ENCODE peak calls at places on chromosome 2, in four cellular contexts. One of them, this sample, is unnamed.

GRCh38 chr2:637804-638203 is 39.4 kb downstream of the TMEM18 start:
- DNase-seq in transverse colon: no peak
- DNase-seq in tibial nerve: no peak
- DNase-seq in Peyer's patch: no peak
- DNase-seq in this sample: no peak

GRCh38 chr2:64854773-64855237 is 134.4 kb upstream of the SLC1A4 start:
- DNase-seq in transverse colon: no peak
- DNase-seq in tibial nerve: peak
- DNase-seq in Peyer's patch: peak
- DNase-seq in this sample: peak

GRCh38 chr2:80874374-80874773 is 569.8 kb upstream of the LRRTM1 start:
- DNase-seq in transverse colon: no peak
- DNase-seq in tibial nerve: no peak
- DNase-seq in Peyer's patch: no peak
- DNase-seq in this sample: no peak

GRCh38 chr2:196500686-196501431 is 138.7 kb upstream of the CCDC150 start:
- DNase-seq in transverse colon: no peak
- DNase-seq in tibial nerve: no peak
- DNase-seq in Peyer's patch: no peak
- DNase-seq in this sample: no peak

GRCh38 chr2:100198461-100199230 is 56.3 kb upstream of the AFF3 start:
- DNase-seq in transverse colon: no peak
- DNase-seq in tibial nerve: no peak
- DNase-seq in Peyer's patch: no peak
- DNase-seq in this sample: peak

GRCh38 chr2:85681354-85681728 is 12.8 kb upstream of the GNLY start:
- DNase-seq in transverse colon: no peak
- DNase-seq in tibial nerve: no peak
- DNase-seq in Peyer's patch: peak
- DNase-seq in this sample: no peak

GRCh38 chr2:174328309-174329156 is 6.2 kb upstream of the SP9 start:
- DNase-seq in transverse colon: no peak
- DNase-seq in tibial nerve: no peak
- DNase-seq in Peyer's patch: no peak
- DNase-seq in this sample: no peak

GRCh38 chr2:29051730-29052129 is 22.6 kb downstream of the PCARE start:
- DNase-seq in transverse colon: no peak
- DNase-seq in tibial nerve: no peak
- DNase-seq in Peyer's patch: no peak
- DNase-seq in this sample: no peak

GRCh38 chr2:43075906-43076585 is 150.4 kb downstream of the ZFP36L2 start:
- DNase-seq in transverse colon: no peak
- DNase-seq in tibial nerve: no peak
- DNase-seq in Peyer's patch: peak
- DNase-seq in this sample: peak

GRCh38 chr2:221569342-221570278 is 2.5 kb downstream of the EPHA4 start:
- DNase-seq in transverse colon: no peak
- DNase-seq in tibial nerve: no peak
- DNase-seq in Peyer's patch: no peak
- DNase-seq in this sample: no peak

GRCh38 chr2:32852821-32853220 is 93.9 kb upstream of the LTBP1 start:
- DNase-seq in transverse colon: no peak
- DNase-seq in tibial nerve: no peak
- DNase-seq in Peyer's patch: no peak
- DNase-seq in this sample: no peak

GRCh38 chr2:55952415-55952814 is 28.8 kb upstream of the EFEMP1 start:
- DNase-seq in transverse colon: no peak
- DNase-seq in tibial nerve: no peak
- DNase-seq in Peyer's patch: no peak
- DNase-seq in this sample: no peak

GRCh38 chr2:241613018-241613780 is 23.8 kb downstream of the THAP4 start:
- DNase-seq in transverse colon: no peak
- DNase-seq in tibial nerve: no peak
- DNase-seq in Peyer's patch: no peak
- DNase-seq in this sample: no peak

GRCh38 chr2:136056077-136056688 is 61.8 kb downstream of the CXCR4 start:
- DNase-seq in transverse colon: no peak
- DNase-seq in tibial nerve: no peak
- DNase-seq in Peyer's patch: no peak
- DNase-seq in this sample: no peak

GRCh38 chr2:225177098-225177497 is 134.8 kb upstream of the DOCK10 start:
- DNase-seq in transverse colon: no peak
- DNase-seq in tibial nerve: no peak
- DNase-seq in Peyer's patch: no peak
- DNase-seq in this sample: no peak

GRCh38 chr2:183000846-183001245 is 37.4 kb downstream of the NCKAP1 start:
- DNase-seq in transverse colon: no peak
- DNase-seq in tibial nerve: no peak
- DNase-seq in Peyer's patch: no peak
- DNase-seq in this sample: no peak

GRCh38 chr2:204170419-204170818 is 233.9 kb downstream of the ICOS start:
- DNase-seq in transverse colon: no peak
- DNase-seq in tibial nerve: no peak
- DNase-seq in Peyer's patch: no peak
- DNase-seq in this sample: no peak

GRCh38 chr2:36277876-36278523 is 77.6 kb upstream of the CRIM1 start:
- DNase-seq in transverse colon: no peak
- DNase-seq in tibial nerve: no peak
- DNase-seq in Peyer's patch: no peak
- DNase-seq in this sample: no peak

GRCh38 chr2:88698498-88699233 is 7.2 kb downstream of the RPIA start:
- DNase-seq in transverse colon: peak
- DNase-seq in tibial nerve: no peak
- DNase-seq in Peyer's patch: peak
- DNase-seq in this sample: no peak
- TF ChIP-seq POLR2A in transverse colon: no peak
- TF ChIP-seq POLR2A in tibial nerve: no peak
- TF ChIP-seq POLR2A in Peyer's patch: no peak
- TF ChIP-seq POLR2A in this sample: no peak

GRCh38 chr2:191245046-191245868 is at the start of gene MYO1B:
- DNase-seq in transverse colon: peak
- DNase-seq in tibial nerve: peak
- DNase-seq in Peyer's patch: peak
- DNase-seq in this sample: peak
- TF ChIP-seq POLR2A in transverse colon: peak
- TF ChIP-seq POLR2A in tibial nerve: peak
- TF ChIP-seq POLR2A in Peyer's patch: peak
- TF ChIP-seq POLR2A in this sample: no peak

GRCh38 chr2:160392201-160392600 is 101.4 kb downstream of the RBMS1 start:
- DNase-seq in transverse colon: no peak
- DNase-seq in tibial nerve: no peak
- DNase-seq in Peyer's patch: no peak
- DNase-seq in this sample: no peak
- TF ChIP-seq POLR2A in transverse colon: no peak
- TF ChIP-seq POLR2A in tibial nerve: no peak
- TF ChIP-seq POLR2A in Peyer's patch: no peak
- TF ChIP-seq POLR2A in this sample: no peak

GRCh38 chr2:216147172-216148131 is 38.3 kb downstream of the XRCC5 start:
- DNase-seq in transverse colon: no peak
- DNase-seq in tibial nerve: no peak
- DNase-seq in Peyer's patch: no peak
- DNase-seq in this sample: no peak
- TF ChIP-seq POLR2A in transverse colon: no peak
- TF ChIP-seq POLR2A in tibial nerve: no peak
- TF ChIP-seq POLR2A in Peyer's patch: no peak
- TF ChIP-seq POLR2A in this sample: no peak

DNA sequence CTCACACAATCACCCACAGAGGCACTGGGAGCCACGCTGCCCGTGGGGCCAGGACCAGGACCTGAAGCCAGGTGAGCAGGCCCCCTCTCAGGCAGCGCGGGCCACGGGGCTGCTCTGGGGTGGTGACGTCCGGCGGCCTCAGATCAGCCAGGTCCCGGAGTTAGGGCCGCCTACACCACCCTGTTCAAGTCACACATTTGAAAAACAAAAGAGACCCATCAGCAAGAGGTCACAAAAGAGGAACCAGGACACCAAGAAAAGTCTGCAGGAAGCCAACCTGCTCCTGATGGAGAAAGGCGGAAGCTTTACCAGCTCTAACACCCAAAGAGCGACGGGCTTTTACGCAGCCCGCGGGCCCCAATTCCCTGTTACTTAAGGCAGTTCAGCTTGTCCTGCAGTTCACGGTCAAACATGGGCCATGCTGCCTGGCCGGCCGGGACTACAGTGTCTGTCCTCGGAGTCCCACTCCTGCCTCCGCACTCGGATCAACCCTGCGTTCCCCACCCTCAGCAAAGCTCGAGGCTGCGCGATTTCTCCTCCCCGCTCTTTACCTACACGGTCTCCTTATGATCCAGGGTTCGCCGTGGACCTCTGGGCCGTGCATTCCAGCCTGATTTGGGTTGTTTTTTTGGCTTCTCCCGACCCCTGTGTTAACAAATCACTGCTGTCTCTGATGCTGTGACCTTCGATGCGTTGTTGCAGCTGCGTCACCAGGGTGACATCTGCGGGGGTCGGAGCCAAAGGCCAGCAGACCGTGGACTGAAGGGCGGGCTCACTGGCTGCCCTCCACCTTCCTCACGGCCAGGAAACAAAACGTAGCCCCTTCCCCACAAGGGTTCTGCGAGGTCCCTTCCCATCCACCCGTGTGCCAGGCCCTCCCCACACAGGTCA is 31.0 kb downstream of the SNORC start:
- DNase-seq in transverse colon: no peak
- DNase-seq in tibial nerve: no peak
- DNase-seq in Peyer's patch: no peak
- DNase-seq in this sample: no peak
- TF ChIP-seq POLR2A in transverse colon: no peak
- TF ChIP-seq POLR2A in tibial nerve: no peak
- TF ChIP-seq POLR2A in Peyer's patch: no peak
- TF ChIP-seq POLR2A in this sample: no peak

GRCh38 chr2:69918391-69918790 is 3.5 kb downstream of the MXD1 start:
- DNase-seq in transverse colon: no peak
- DNase-seq in tibial nerve: no peak
- DNase-seq in Peyer's patch: no peak
- DNase-seq in this sample: no peak

GRCh38 chr2:69915050-69915945 is at the start of gene MXD1:
- DNase-seq in transverse colon: peak
- DNase-seq in tibial nerve: no peak
- DNase-seq in Peyer's patch: no peak
- DNase-seq in this sample: peak

GRCh38 chr2:69914235-69915049 is 467 bp upstream of the MXD1 start:
- DNase-seq in transverse colon: peak
- DNase-seq in tibial nerve: peak
- DNase-seq in Peyer's patch: peak
- DNase-seq in this sample: peak

GRCh38 chr2:69916151-69916550 is 1.2 kb downstream of the MXD1 start:
- DNase-seq in transverse colon: no peak
- DNase-seq in tibial nerve: no peak
- DNase-seq in Peyer's patch: no peak
- DNase-seq in this sample: no peak

GRCh38 chr2:69917854-69918253 is 2.9 kb downstream of the MXD1 start:
- DNase-seq in transverse colon: no peak
- DNase-seq in tibial nerve: no peak
- DNase-seq in Peyer's patch: no peak
- DNase-seq in this sample: peak
- TF ChIP-seq POLR2A in transverse colon: no peak
- TF ChIP-seq POLR2A in tibial nerve: no peak
- TF ChIP-seq POLR2A in Peyer's patch: no peak
- TF ChIP-seq POLR2A in this sample: no peak

GRCh38 chr2:74440005-74440377 is 1.7 kb downstream of the RTKN start:
- DNase-seq in transverse colon: peak
- DNase-seq in tibial nerve: peak
- DNase-seq in Peyer's patch: no peak
- DNase-seq in this sample: no peak
- TF ChIP-seq POLR2A in transverse colon: no peak
- TF ChIP-seq POLR2A in tibial nerve: no peak
- TF ChIP-seq POLR2A in Peyer's patch: no peak
- TF ChIP-seq POLR2A in this sample: no peak

GRCh38 chr2:230712443-230713330 is at the start of gene CAB39:
- DNase-seq in transverse colon: peak
- DNase-seq in tibial nerve: peak
- DNase-seq in Peyer's patch: peak
- DNase-seq in this sample: peak
- TF ChIP-seq POLR2A in transverse colon: peak
- TF ChIP-seq POLR2A in tibial nerve: peak
- TF ChIP-seq POLR2A in Peyer's patch: peak
- TF ChIP-seq POLR2A in this sample: peak

GRCh38 chr2:233332125-233332524 is 22.2 kb upstream of the DGKD start:
- DNase-seq in transverse colon: no peak
- DNase-seq in tibial nerve: no peak
- DNase-seq in Peyer's patch: no peak
- DNase-seq in this sample: no peak

GRCh38 chr2:233329489-233330135 is 22.0 kb downstream of the SAG start:
- DNase-seq in transverse colon: no peak
- DNase-seq in tibial nerve: no peak
- DNase-seq in Peyer's patch: no peak
- DNase-seq in this sample: no peak

GRCh38 chr2:233334915-233335314 is 19.4 kb upstream of the DGKD start:
- DNase-seq in transverse colon: no peak
- DNase-seq in tibial nerve: no peak
- DNase-seq in Peyer's patch: no peak
- DNase-seq in this sample: no peak

GRCh38 chr2:233328922-233329321 is 21.3 kb downstream of the SAG start:
- DNase-seq in transverse colon: no peak
- DNase-seq in tibial nerve: no peak
- DNase-seq in Peyer's patch: no peak
- DNase-seq in this sample: no peak

DNA sequence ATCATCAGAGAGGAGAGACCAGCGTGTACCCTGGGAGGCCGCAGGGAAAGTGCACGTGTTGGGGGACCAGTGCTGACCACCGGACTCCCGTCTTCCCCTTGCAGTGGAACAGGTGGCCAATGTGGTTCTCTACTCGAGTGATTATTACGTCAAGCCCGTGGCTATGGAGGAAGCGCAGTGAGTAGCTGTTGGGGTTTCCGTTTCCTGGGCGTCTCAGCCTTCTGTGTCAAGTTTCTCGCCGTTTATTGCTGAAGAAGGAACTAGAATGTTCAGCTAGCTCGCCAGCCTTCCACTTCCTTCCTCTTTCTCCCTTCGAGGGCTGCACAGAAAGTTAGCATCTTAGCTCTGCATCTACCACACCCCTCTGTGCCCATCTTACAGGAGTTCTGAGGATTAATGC is 22.8 kb upstream of the DGKD start:
- DNase-seq in transverse colon: peak
- DNase-seq in tibial nerve: peak
- DNase-seq in Peyer's patch: peak
- DNase-seq in this sample: no peak
- TF ChIP-seq POLR2A in transverse colon: no peak
- TF ChIP-seq POLR2A in tibial nerve: peak
- TF ChIP-seq POLR2A in Peyer's patch: no peak
- TF ChIP-seq POLR2A in this sample: no peak

This sample was measured in erythroblast.